ENCODE peak calls at places on chromosomes 5 and 9, in four cellular contexts. F, T, L and H are unnamed samples.

GRCh38 chr5:153896701-153897100 is 142.0 kb downstream of the FAM114A2 start:
- DNase-seq in F (no peak), T (no peak), L (no peak), H (peak)

GRCh38 chr5:115440782-115441451 is 103.7 kb downstream of the FEM1C start:
- DNase-seq in F (no peak), T (no peak), L (no peak), H (no peak)

GRCh38 chr9:28774433-28775029 is 1201.2 kb upstream of the C9orf72 start:
- DNase-seq in F (no peak), T (no peak), L (no peak), H (peak)

GRCh38 chr5:150428106-150428876 is 15.6 kb upstream of the CD74 start:
- DNase-seq in F (no peak), T (no peak), L (peak), H (no peak)

GRCh38 chr5:72531496-72532190 is 24.4 kb upstream of the ZNF366 start:
- DNase-seq in F (no peak), T (no peak), L (no peak), H (no peak)

GRCh38 chr9:110050925-110051355 is 157.0 kb downstream of the C9orf152 start:
- DNase-seq in F (no peak), T (no peak), L (no peak), H (peak)

GRCh38 chr5:38285226-38285625 is 26.9 kb downstream of the EGFLAM start:
- DNase-seq in F (no peak), T (no peak), L (no peak), H (no peak)

GRCh38 chr5:177483994-177484901 is 10.8 kb upstream of the DBN1 start:
- DNase-seq in F (no peak), T (no peak), L (peak), H (no peak)

GRCh38 chr5:126855266-126855665 is 78.3 kb downstream of the LMNB1 start:
- DNase-seq in F (no peak), T (no peak), L (no peak), H (no peak)

GRCh38 chr5:151751091-151751490 is 7.3 kb downstream of the ATOX1 start:
- DNase-seq in F (no peak), T (no peak), L (no peak), H (no peak)

GRCh38 chr5:9462109-9462508 is 83.8 kb downstream of the SEMA5A start:
- DNase-seq in F (no peak), T (no peak), L (no peak), H (no peak)

GRCh38 chr5:90169078-90169477 is 240.5 kb downstream of the CETN3 start:
- DNase-seq in F (no peak), T (no peak), L (peak), H (no peak)

GRCh38 chr9:114059047-114059803 is 18.9 kb downstream of the AMBP start:
- DNase-seq in F (no peak), T (no peak), L (peak), H (no peak)

GRCh38 chr5:95619096-95619495 is 791 bp upstream of the GPR150 start:
- DNase-seq in F (no peak), T (no peak), L (no peak), H (no peak)

GRCh38 chr9:19440823-19441580 is 32.2 kb downstream of the ACER2 start:
- DNase-seq in F (no peak), T (no peak), L (no peak), H (no peak)

GRCh38 chr5:137666109-137666850 is 69.6 kb downstream of the KLHL3 start:
- DNase-seq in F (peak), T (peak), L (no peak), H (peak)

GRCh38 chr9:16871358-16872151 is 1.1 kb upstream of the BNC2 start:
- DNase-seq in F (no peak), T (peak), L (peak), H (peak)

GRCh38 chr5:139904566-139905400 is 109.2 kb downstream of the PSD2 start:
- DNase-seq in F (no peak), T (no peak), L (no peak), H (peak)

GRCh38 chr9:74783408-74783807 is 104.3 kb downstream of the TRPM6 start:
- DNase-seq in F (no peak), T (no peak), L (no peak), H (no peak)

GRCh38 chr5:11306365-11306764 is 545.3 kb upstream of the DAP start:
- DNase-seq in F (no peak), T (no peak), L (no peak), H (no peak)

GRCh38 chr5:518721-519120 is 5.5 kb downstream of the SLC9A3 start:
- DNase-seq in F (no peak), T (no peak), L (no peak), H (no peak)

GRCh38 chr5:37552770-37553719 is 173.9 kb downstream of the WDR70 start:
- DNase-seq in F (no peak), T (no peak), L (no peak), H (no peak)

GRCh38 chr5:161545701-161546462 is 643 bp downstream of the GABRB2 start:
- DNase-seq in F (no peak), T (no peak), L (no peak), H (peak)

GRCh38 chr5:118968406-118968911 is 19.9 kb downstream of the DTWD2 start:
- DNase-seq in F (no peak), T (no peak), L (no peak), H (no peak)

GRCh38 chr5:90909091-90909503 is 350.5 kb downstream of the ADGRV1 start:
- DNase-seq in F (no peak), T (no peak), L (no peak), H (no peak)

GRCh38 chr9:133160742-133161541 is 2.8 kb downstream of the GBGT1 start:
- DNase-seq in F (peak), T (peak), L (no peak), H (peak)

GRCh38 chr5:146647656-146648199 is 131.7 kb upstream of the GPR151 start:
- DNase-seq in F (no peak), T (no peak), L (no peak), H (no peak)

GRCh38 chr5:116573279-116573616 is 1.4 kb downstream of the SEMA6A start:
- DNase-seq in F (no peak), T (no peak), L (no peak), H (peak)

GRCh38 chr9:93154293-93154903 is 20.3 kb upstream of the NINJ1 start:
- DNase-seq in F (no peak), T (peak), L (no peak), H (peak)

GRCh38 chr5:95392593-95393182 is 1.5 kb downstream of the FAM81B start:
- DNase-seq in F (no peak), T (no peak), L (no peak), H (no peak)

GRCh38 chr9:8751531-8751930 is 952.0 kb upstream of the DMAC1 start:
- DNase-seq in F (no peak), T (no peak), L (no peak), H (no peak)

GRCh38 chr5:73709536-73710129 is 83.6 kb downstream of the ARHGEF28 start:
- DNase-seq in F (no peak), T (no peak), L (no peak), H (no peak)

GRCh38 chr5:172878585-172879433 is 44.8 kb downstream of the ERGIC1 start:
- DNase-seq in F (no peak), T (no peak), L (no peak), H (no peak)

GRCh38 chr5:132971483-132972435 is 8.3 kb upstream of the AFF4 start:
- DNase-seq in F (no peak), T (no peak), L (no peak), H (no peak)

GRCh38 chr5:179963375-179963774 is 55.7 kb upstream of the TBC1D9B start:
- DNase-seq in F (no peak), T (no peak), L (no peak), H (no peak)

GRCh38 chr9:134170525-134171315 is 6.4 kb upstream of the RNU6ATAC start:
- DNase-seq in F (no peak), T (no peak), L (no peak), H (no peak)

GRCh38 chr9:134169166-134169565 is 4.8 kb upstream of the RNU6ATAC start:
- DNase-seq in F (no peak), T (no peak), L (no peak), H (no peak)

GRCh38 chr9:134167530-134167931 is 3.2 kb upstream of the RNU6ATAC start:
- DNase-seq in F (no peak), T (no peak), L (no peak), H (no peak)

GRCh38 chr9:134169724-134170401 is 5.5 kb upstream of the RNU6ATAC start:
- DNase-seq in F (no peak), T (no peak), L (peak), H (no peak)

DNA sequence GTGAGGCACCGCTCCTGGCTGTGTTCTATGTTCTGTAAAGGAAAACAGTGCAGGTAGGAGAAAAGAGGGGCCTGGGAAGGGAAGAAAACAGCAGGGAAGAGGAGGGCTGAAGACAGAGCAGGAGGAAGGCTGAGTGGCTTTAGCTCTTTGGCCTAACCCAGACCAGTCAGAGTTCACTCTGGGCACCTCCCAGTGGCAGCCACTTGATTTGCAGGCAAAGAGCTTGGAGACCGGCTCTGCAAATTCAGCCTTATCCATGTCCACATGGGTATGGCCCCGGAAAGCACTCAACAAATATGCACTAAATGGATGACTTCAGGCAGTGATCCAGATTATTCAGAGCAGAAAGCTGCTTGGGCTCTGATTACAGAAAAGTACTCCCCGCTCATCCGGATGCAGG is 4.4 kb upstream of the RNU6ATAC start:
- DNase-seq in F (no peak), T (no peak), L (no peak), H (no peak)
- TF ChIP-seq CTCF in F (peak), T (no peak), L (no peak), H (no peak)

DNA sequence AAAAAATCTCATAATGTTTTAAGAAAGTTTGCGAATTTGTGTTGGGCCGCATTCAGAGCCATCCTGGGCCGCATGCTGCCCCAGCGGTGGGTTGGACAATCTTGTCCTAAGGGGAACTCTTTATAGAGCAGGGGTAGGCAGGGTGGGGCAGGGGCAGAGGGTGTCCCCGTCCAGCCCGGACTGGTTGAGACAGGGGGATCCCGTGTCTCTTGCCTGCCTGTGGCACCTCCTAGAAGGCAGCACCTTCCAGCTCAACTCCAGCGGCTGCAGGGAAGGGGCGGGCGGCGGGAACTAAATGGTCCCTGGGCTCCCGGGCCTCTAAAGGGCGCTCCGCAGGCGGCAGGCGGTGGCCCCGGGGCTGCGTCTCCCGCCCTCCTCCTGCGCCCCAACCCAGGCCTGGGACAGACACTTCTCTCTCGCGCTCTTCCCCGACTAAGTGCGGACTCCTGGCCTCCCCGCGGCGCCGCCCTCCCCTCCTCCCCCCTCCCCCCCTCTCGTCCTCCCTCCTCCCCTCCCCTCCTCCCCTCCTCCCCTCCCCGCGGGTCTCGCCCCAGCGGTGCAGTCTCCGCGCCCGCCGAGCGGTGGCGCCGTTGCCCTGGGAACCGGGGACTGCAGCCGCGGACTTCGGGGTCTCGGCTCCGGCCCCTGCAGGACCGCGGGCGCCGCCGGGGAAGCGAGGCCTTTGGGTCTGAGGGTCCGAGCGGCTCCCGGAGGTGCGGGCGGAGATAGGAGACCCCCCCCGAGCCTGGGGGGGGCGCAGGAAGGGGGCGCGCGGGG is 132.6 kb downstream of the MRPL36 start:
- DNase-seq in F (peak), T (peak), L (peak), H (peak)
- TF ChIP-seq CTCF in F (peak), T (peak), L (no peak), H (peak)

GRCh38 chr9:126424511-126424910 is 97.9 kb downstream of the MVB12B start:
- DNase-seq in F (no peak), T (no peak), L (no peak), H (no peak)
- TF ChIP-seq CTCF in F (no peak), T (no peak), L (no peak), H (no peak)

GRCh38 chr5:42496397-42497156 is 73.3 kb downstream of the GHR start:
- DNase-seq in F (no peak), T (no peak), L (no peak), H (no peak)
- TF ChIP-seq CTCF in F (no peak), T (no peak), L (no peak), H (no peak)

DNA sequence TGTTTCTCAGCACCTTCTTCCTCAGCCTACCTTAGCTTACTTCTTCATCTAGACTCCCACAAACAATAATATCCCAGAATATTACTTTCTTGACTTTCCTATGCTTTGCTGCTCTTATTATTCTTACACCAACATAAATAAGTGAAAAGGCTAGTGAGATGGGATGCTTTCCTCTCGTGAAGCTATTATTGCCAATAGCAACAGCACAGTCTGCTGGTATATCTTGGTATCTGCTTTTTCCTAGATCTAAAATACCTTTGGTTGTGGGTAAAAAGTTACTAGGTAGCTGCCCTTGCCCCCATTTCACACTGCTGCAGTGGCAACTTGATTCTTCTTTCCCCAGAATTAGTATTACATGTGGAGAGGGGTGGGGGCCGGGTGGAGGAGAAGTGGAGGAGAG is 26.1 kb upstream of the GLIPR2 start:
- DNase-seq in F (no peak), T (no peak), L (no peak), H (no peak)
- TF ChIP-seq CTCF in F (no peak), T (no peak), L (no peak), H (no peak)

GRCh38 chr5:136075339-136075885 is 46.6 kb downstream of the TGFBI start:
- DNase-seq in F (no peak), T (no peak), L (no peak), H (no peak)
- TF ChIP-seq CTCF in F (no peak), T (no peak), L (no peak), H (no peak)

DNA sequence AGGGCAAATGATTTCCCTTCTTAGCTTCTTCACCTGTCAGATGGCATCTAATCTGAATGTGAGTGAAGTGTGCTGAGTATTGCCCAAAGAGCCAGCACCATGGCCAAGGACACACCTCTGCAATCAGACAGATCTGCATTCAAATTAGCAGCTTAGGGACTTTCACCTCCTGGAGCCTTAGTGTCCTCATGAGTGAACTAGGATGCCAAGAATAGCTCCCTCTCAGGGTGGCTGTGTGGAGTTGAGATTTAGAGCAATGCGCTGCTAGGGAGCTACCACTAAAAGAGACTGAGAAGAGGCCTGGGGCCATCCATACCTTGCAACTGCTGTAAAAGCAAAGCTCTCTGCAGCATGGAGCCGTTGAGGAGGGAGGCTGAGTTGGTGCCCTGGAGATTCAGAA is 1.4 kb downstream of the CIZ1 start:
- DNase-seq in F (no peak), T (no peak), L (no peak), H (no peak)
- TF ChIP-seq CTCF in F (no peak), T (no peak), L (no peak), H (no peak)

GRCh38 chr5:149237662-149238061 is 34.0 kb upstream of the AFAP1L1 start:
- DNase-seq in F (no peak), T (no peak), L (no peak), H (no peak)
- TF ChIP-seq CTCF in F (no peak), T (no peak), L (no peak), H (no peak)

GRCh38 chr5:81233080-81233634 is at the start of gene CKMT2:
- DNase-seq in F (no peak), T (no peak), L (peak), H (no peak)

GRCh38 chr5:81234801-81235200 is 1.7 kb downstream of the CKMT2 start:
- DNase-seq in F (no peak), T (no peak), L (no peak), H (no peak)

GRCh38 chr5:81234299-81234698 is 1.2 kb downstream of the CKMT2 start:
- DNase-seq in F (no peak), T (no peak), L (no peak), H (no peak)

GRCh38 chr5:81230429-81230828 is 2.7 kb upstream of the CKMT2 start:
- DNase-seq in F (no peak), T (no peak), L (no peak), H (no peak)

DNA sequence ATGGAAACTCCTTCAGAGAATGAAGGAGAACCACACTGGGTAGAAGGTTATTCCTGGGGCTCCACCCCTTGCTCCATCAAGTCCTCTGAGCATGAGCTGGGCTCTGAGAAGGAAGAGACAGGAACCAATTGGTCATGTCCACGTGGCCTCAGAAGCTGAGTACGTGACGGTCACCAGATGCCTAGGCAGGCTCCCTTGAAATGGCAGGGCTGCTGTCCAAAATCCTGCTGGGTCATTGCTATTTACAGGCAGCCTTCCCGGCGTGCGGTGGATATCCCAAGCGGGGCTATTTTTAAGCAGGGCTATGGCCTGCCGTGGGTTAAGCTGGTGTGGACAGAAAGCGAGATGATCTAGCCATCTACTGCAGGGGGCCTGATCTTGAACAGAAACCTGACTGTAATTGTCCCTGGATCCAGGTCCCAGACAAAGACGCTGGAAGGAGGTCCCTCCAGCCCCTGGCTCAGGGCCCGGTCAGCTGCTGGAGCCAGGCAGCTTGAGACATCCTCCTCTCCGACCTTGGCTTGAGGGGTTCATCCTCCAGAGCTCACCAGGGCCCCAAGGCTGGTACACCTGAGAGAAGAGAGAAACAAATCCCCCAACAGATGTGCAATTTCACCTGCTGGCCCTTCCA is 558 bp upstream of the CKMT2 start:
- DNase-seq in F (no peak), T (no peak), L (peak), H (no peak)
- TF ChIP-seq CTCF in F (no peak), T (no peak), L (no peak), H (no peak)